ENCODE peak calls at places on chromosomes 4 and X, in four cellular contexts. Y, Q, S and V are unnamed samples.

GRCh38 chrX:13144927-13145659 is 100.7 kb upstream of the FAM9C start:
- DNase-seq in Q (no peak), S (no peak), Y (no peak), V (no peak)

GRCh38 chr4:127203561-127204260 is 429.0 kb upstream of the INTU start:
- DNase-seq in S (no peak), Q (no peak), Y (no peak), V (no peak)

GRCh38 chr4:84582988-84583870 is at the start of gene CDS1:
- DNase-seq in Y (no peak), S (no peak), Q (peak; percentile 16), V (no peak)

GRCh38 chr4:147407261-147408045 is 73.4 kb upstream of the EDNRA start:
- DNase-seq in Y (no peak), Q (peak; percentile 7), S (peak; percentile 25), V (no peak)

GRCh38 chr4:1535926-1536578 is 129.8 kb upstream of the NKX1-1 start:
- DNase-seq in S (no peak), Y (no peak), Q (no peak), V (no peak)

GRCh38 chr4:186953601-186954260 is 230.1 kb upstream of the FAT1 start:
- DNase-seq in Y (no peak), Q (no peak), S (no peak), V (no peak)

GRCh38 chrX:38260231-38260630 is 39.6 kb upstream of the SRPX start:
- DNase-seq in Q (peak; percentile 6), Y (no peak), S (no peak), V (peak; percentile 25)

GRCh38 chrX:103805860-103806259 is 26.2 kb downstream of the RAB9B start:
- DNase-seq in Q (no peak), Y (no peak), S (no peak), V (peak; percentile 59)

GRCh38 chrX:123108513-123109427 is 75.3 kb upstream of the GRIA3 start:
- DNase-seq in Q (no peak), Y (no peak), S (no peak), V (no peak)

GRCh38 chrX:23364416-23364815 is 29.8 kb downstream of the PTCHD1 start:
- DNase-seq in S (no peak), Y (no peak), Q (no peak), V (no peak)

GRCh38 chr4:22794731-22795130 is 102.0 kb downstream of the GBA3 start:
- DNase-seq in Q (no peak), S (no peak), Y (no peak), V (no peak)

GRCh38 chr4:15234585-15235126 is 193.2 kb upstream of the C1QTNF7 start:
- DNase-seq in S (no peak), Q (no peak), Y (no peak), V (no peak)

GRCh38 chr4:158805628-158806471 is 37.0 kb downstream of the FNIP2 start:
- DNase-seq in Y (no peak), Q (no peak), S (no peak), V (no peak)

GRCh38 chr4:30717208-30718020 is 2.8 kb upstream of the PCDH7 start:
- DNase-seq in Q (no peak), Y (no peak), S (no peak), V (no peak)

GRCh38 chr4:70706516-70706915 is 15.2 kb upstream of the RUFY3 start:
- DNase-seq in Y (no peak), Q (no peak), S (no peak), V (no peak)

GRCh38 chr4:176964116-176964691 is 171.5 kb upstream of the VEGFC start:
- DNase-seq in Y (no peak), Q (no peak), S (no peak), V (no peak)

GRCh38 chrX:12548746-12549145 is 242.5 kb upstream of the PRPS2 start:
- DNase-seq in Y (no peak), Q (no peak), S (no peak), V (no peak)

GRCh38 chr4:183722738-183723560 is 63.9 kb downstream of the TRAPPC11 start:
- DNase-seq in S (peak; percentile 13), Y (peak; percentile 25), Q (no peak), V (no peak)

GRCh38 chr4:185396724-185397402 is at the start of gene ANKRD37:
- DNase-seq in Q (peak; percentile 43), S (no peak), Y (no peak), V (peak; percentile 68)

GRCh38 chr4:76703676-76704075 is 194.3 kb downstream of the SOWAHB start:
- DNase-seq in Q (no peak), Y (no peak), S (no peak), V (no peak)

GRCh38 chr4:185237185-185237584 is 27.8 kb downstream of the SNX25 start:
- DNase-seq in Y (no peak), S (no peak), Q (no peak), V (no peak)

GRCh38 chr4:3470244-3471097 is 7.4 kb downstream of the DOK7 start:
- DNase-seq in S (no peak), Q (no peak), Y (no peak), V (no peak)

GRCh38 chrX:83916525-83916924 is 55.6 kb downstream of the CYLC1 start:
- DNase-seq in Q (peak; percentile 3), S (no peak), Y (no peak), V (no peak)

GRCh38 chr4:186644316-186644638 is 79.4 kb downstream of the FAT1 start:
- DNase-seq in Y (no peak), S (no peak), Q (no peak), V (no peak)

DNA sequence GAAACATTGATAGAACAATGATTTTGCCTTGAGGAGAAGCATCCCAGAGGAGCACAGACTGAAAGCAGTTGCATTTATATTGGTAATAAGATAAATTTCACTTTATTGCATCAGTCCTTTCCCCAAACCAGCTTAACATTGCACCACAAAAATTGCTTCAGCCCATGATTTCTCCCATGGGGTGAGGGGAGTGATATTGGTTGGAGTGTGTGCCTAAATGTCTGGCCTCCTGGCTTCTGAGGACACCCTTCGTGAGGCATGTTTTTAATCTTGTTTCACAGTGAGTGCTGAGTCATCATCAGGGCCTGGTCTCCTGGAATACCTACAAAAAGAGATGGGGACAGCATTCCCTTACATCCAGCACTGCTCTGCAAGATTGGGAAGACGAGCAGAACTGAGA is 487.9 kb downstream of the C4orf33 start:
- DNase-seq in Y (no peak), S (no peak), Q (no peak), V (no peak)
- TF ChIP-seq HDAC6 in Y (no peak), S (no peak), Q (no peak), V (no peak)

DNA sequence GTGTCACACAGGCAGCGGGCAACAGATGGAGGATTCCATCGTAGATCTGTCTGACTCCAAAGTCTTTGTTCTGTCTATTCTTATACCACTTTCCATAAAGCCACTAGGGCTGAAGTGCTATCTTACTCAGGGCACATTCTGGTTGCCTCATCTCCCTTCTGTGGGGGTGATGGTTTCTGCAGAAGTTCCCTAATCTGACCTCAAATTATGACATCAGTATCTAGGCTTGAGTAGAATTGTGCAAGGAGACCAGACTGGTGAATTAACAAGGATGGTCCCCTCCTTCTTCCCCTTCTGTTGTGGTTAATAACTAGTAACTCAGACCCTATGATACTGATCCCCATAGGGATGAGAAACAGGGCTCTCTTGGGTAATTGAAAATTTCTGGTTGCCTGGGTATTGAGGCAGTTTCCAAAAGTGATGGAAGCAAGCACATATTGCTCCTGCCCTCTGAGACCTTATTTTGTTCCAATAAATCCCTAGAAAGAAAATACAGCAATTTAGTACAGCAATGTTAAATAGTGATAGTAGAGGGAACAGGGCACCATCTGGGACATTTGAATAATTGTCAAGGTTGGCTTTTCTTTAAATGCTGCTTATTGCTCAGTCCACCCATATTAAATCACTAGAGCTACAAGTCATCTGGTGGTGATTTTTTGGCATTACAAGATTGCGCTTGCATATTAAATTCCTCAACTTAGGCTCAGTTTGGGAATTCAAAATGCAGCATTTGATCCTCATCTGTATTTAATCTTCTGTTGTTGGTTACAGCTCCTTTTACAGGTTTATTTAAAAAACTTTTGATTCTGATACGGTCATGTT is 57.3 kb upstream of the AP1S2 start:
- DNase-seq in S (no peak), Y (no peak), Q (no peak), V (no peak)
- TF ChIP-seq HDAC6 in S (no peak), Y (no peak), Q (no peak), V (no peak)

GRCh38 chr4:128572778-128573241 is 236.7 kb upstream of the JADE1 start:
- DNase-seq in S (no peak), Q (no peak), Y (no peak), V (no peak)

GRCh38 chr4:128574706-128575105 is 234.8 kb upstream of the JADE1 start:
- DNase-seq in Q (peak; percentile 80), S (peak; percentile 81), Y (peak; percentile 25), V (peak; percentile 32)

GRCh38 chr4:128570380-128570779 is 239.1 kb upstream of the JADE1 start:
- DNase-seq in S (no peak), Q (no peak), Y (no peak), V (no peak)

GRCh38 chr4:128573781-128574508 is 235.6 kb upstream of the JADE1 start:
- DNase-seq in S (no peak), Q (no peak), Y (no peak), V (peak; percentile 70)

GRCh38 chr4:128571747-128572146 is 237.8 kb upstream of the JADE1 start:
- DNase-seq in Y (no peak), Q (no peak), S (no peak), V (no peak)
- TF ChIP-seq HDAC6 in Y (no peak), Q (no peak), S (no peak), V (no peak)

DNA sequence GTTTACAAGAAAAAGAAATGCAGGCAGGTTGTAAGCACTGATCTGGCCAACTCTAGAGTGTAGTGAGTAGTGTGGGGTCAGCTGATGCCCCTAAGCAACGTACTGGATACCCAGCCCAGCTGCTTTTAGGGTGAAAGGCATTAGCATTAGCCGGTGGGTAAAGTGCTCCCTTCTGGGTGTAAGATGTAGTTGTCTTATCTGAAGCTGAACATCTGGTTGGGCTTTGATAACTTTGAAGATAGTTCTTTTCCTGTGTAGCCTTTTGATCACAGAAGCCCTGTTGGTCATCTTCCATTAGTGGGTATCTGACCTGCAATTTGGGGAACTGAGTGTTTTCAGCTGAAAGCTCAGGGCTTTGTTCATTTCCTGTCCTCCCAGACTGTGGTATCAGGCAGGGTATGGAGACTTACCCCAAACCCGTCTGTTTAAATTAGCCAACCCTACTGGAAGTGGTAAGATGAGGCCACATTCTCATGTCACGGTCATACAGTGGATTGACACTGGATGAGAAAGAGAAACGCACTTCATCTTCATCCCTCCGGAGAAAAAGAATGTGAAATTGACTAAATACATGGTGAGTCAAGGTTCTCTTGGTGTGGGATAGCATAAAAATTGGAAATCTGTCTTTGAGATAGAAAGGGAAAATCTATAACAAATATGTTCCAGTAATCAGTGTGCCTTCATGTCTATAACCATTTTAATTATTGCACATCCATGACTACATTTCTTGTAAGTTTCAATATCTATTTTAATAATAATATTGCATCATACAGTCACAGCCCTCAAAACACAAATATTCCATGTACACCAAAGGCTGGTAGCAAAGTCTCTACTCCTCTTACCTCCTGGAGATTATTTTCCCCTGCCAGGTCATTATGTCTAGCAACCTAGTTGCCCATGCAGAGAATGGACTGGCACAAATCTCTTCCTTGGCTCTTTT is 8.7 kb downstream of the RHOH start:
- DNase-seq in S (no peak), Y (peak; percentile 96), Q (peak; percentile 47), V (no peak)
- TF ChIP-seq HDAC6 in S (no peak), Y (peak; percentile 33), Q (no peak), V (no peak)

GRCh38 chr4:88743696-88744095 is 46.1 kb upstream of the NAP1L5 start:
- DNase-seq in Y (no peak), Q (no peak), S (no peak), V (no peak)
- TF ChIP-seq HDAC6 in Y (no peak), Q (no peak), S (no peak), V (no peak)

GRCh38 chrX:117744958-117745357 is 371.7 kb downstream of the KLHL13 start:
- DNase-seq in Y (no peak), S (no peak), Q (no peak), V (no peak)

GRCh38 chrX:117743469-117744251 is 372.9 kb downstream of the KLHL13 start:
- DNase-seq in Y (no peak), Q (no peak), S (no peak), V (peak; percentile 1)
- TF ChIP-seq HDAC6 in Y (no peak), Q (no peak), S (no peak), V (no peak)